ENCODE peak calls at places on chromosomes 5 and 9, in four cellular contexts. F, T, H and O are unnamed samples.

GRCh38 chr5:92863666-92864065 is 717.4 kb downstream of the NR2F1-AS1 start:
- DNase-seq in F (no peak), T (no peak), H (no peak), O (no peak)

GRCh38 chr9:93212409-93212808 is 28.5 kb downstream of the WNK2 start:
- DNase-seq in F (no peak), T (peak), H (peak), O (no peak)

GRCh38 chr9:100432736-100433135 is 5.8 kb downstream of the MSANTD3 start:
- DNase-seq in F (no peak), T (no peak), H (no peak), O (no peak)

GRCh38 chr9:105178106-105178505 is 66.3 kb upstream of the SLC44A1 start:
- DNase-seq in F (no peak), T (no peak), H (no peak), O (no peak)

GRCh38 chr5:67214036-67214435 is 17.4 kb upstream of the CD180 start:
- DNase-seq in F (no peak), T (no peak), H (no peak), O (no peak)

GRCh38 chr5:73969195-73970059 is 343.4 kb downstream of the ARHGEF28 start:
- DNase-seq in F (no peak), T (no peak), H (no peak), O (no peak)

GRCh38 chr5:138950411-138951011 is 75.4 kb upstream of the LRRTM2 start:
- DNase-seq in F (no peak), T (peak), H (no peak), O (no peak)

GRCh38 chr5:80760680-80761079 is 105.9 kb upstream of the DHFR start:
- DNase-seq in F (no peak), T (no peak), H (no peak), O (no peak)

GRCh38 chr5:19608434-19608833 is 379.6 kb downstream of the CDH18 start:
- DNase-seq in F (no peak), T (no peak), H (no peak), O (no peak)

GRCh38 chr5:163846512-163846911 is 341.1 kb downstream of the MAT2B start:
- DNase-seq in F (no peak), T (no peak), H (no peak), O (no peak)

GRCh38 chr5:41253109-41253508 is 39.8 kb upstream of the C6 start:
- DNase-seq in F (no peak), T (no peak), H (no peak), O (no peak)

GRCh38 chr9:133843751-133844373 is 105.7 kb upstream of the SARDH start:
- DNase-seq in F (no peak), T (peak), H (peak), O (no peak)

GRCh38 chr5:145775893-145776444 is 59.2 kb downstream of the PRELID2 start:
- DNase-seq in F (no peak), T (no peak), H (no peak), O (no peak)

GRCh38 chr9:99383536-99383935 is 161.5 kb downstream of the SEC61B start:
- DNase-seq in F (no peak), T (no peak), H (no peak), O (no peak)

GRCh38 chr9:3553076-3553765 is 27.4 kb upstream of the RFX3 start:
- DNase-seq in F (no peak), T (no peak), H (no peak), O (no peak)

GRCh38 chr5:98929982-98930355 is 1.2 kb upstream of the CHD1 start:
- DNase-seq in F (no peak), T (no peak), H (peak), O (no peak)

GRCh38 chr9:76444530-76444929 is 14.5 kb upstream of the GCNT1 start:
- DNase-seq in F (no peak), T (no peak), H (no peak), O (no peak)

GRCh38 chr5:127887282-127887681 is 184.1 kb downstream of the CCDC192 start:
- DNase-seq in F (no peak), T (no peak), H (no peak), O (no peak)

GRCh38 chr9:31030741-31031202 is 1353.7 kb upstream of the ACO1 start:
- DNase-seq in F (no peak), T (no peak), H (no peak), O (peak)

GRCh38 chr5:98365126-98365525 is 408.3 kb upstream of the RGMB start:
- DNase-seq in F (no peak), T (no peak), H (no peak), O (no peak)

GRCh38 chr9:98075332-98075805 is 18.8 kb downstream of the NANS start:
- DNase-seq in F (no peak), T (no peak), H (no peak), O (no peak)

GRCh38 chr9:128007566-128008138 is 26.9 kb upstream of the EEIG1 start:
- DNase-seq in F (peak), T (no peak), H (peak), O (no peak)

GRCh38 chr5:122775713-122776084 is 819 bp downstream of the SNX2 start:
- DNase-seq in F (no peak), T (no peak), H (no peak), O (no peak)

GRCh38 chr9:23123048-23123632 is 676.5 kb downstream of the DMRTA1 start:
- DNase-seq in F (no peak), T (no peak), H (no peak), O (no peak)

GRCh38 chr9:137506702-137507171 is 43.5 kb downstream of the PNPLA7 start:
- DNase-seq in F (no peak), T (peak), H (peak), O (no peak)

GRCh38 chr9:89815903-89816573 is 211.2 kb downstream of the GADD45G start:
- DNase-seq in F (no peak), T (no peak), H (no peak), O (no peak)

GRCh38 chr9:114339130-114339908 is 9.7 kb downstream of the ORM2 start:
- DNase-seq in F (peak), T (peak), H (no peak), O (no peak)

GRCh38 chr5:125034331-125034730 is 287.9 kb upstream of the ZNF608 start:
- DNase-seq in F (no peak), T (peak), H (peak), O (no peak)

GRCh38 chr9:110532908-110533665 is 46.5 kb downstream of the SVEP1 start:
- DNase-seq in F (no peak), T (no peak), H (no peak), O (no peak)

GRCh38 chr5:166436857-166437256 is 1854.6 kb upstream of the WWC1 start:
- DNase-seq in F (no peak), T (no peak), H (no peak), O (no peak)

GRCh38 chr5:98767563-98767962 is 5.9 kb upstream of the RGMB start:
- DNase-seq in F (no peak), T (no peak), H (no peak), O (no peak)

GRCh38 chr5:132408456-132408855 is 38.9 kb downstream of the SLC22A5 start:
- DNase-seq in F (no peak), T (no peak), H (no peak), O (no peak)

GRCh38 chr9:14347408-14348224 is 33.7 kb upstream of the NFIB start:
- DNase-seq in F (no peak), T (peak), H (no peak), O (no peak)

GRCh38 chr9:71758277-71758676 is 10.0 kb downstream of the CEMIP2 start:
- DNase-seq in F (no peak), T (no peak), H (no peak), O (peak)

GRCh38 chr9:5560439-5560838 is 50.1 kb downstream of the PDCD1LG2 start:
- DNase-seq in F (no peak), T (no peak), H (no peak), O (no peak)

GRCh38 chr5:141680751-141681201 is 1.3 kb downstream of the ARAP3 start:
- DNase-seq in F (no peak), T (no peak), H (peak), O (peak)

GRCh38 chr5:158074992-158075769 is 216.2 kb upstream of the CLINT1 start:
- DNase-seq in F (peak), T (no peak), H (no peak), O (no peak)

GRCh38 chr9:85430659-85431370 is 310.9 kb downstream of the AGTPBP1 start:
- DNase-seq in F (no peak), T (no peak), H (no peak), O (no peak)

GRCh38 chr9:33637881-33638280 is 113.8 kb downstream of the ANKRD18B start:
- DNase-seq in F (no peak), T (no peak), H (no peak), O (no peak)